ENCODE peak calls at places on chromosome X, in six cellular contexts. F is tibial nerve, O is adrenal gland, R is mesendoderm, D is astrocyte, Y is H7. C is an unnamed sample. For H3K27me3, the result is how much of the 10 kb centered on the place peaks cover.

GRCh38 chrX:41302293-41302868 is 31.6 kb upstream of the DDX3X start:
- DNase-seq in D (no peak), R (peak), Y (no peak), O (no peak), F (no peak), C (no peak)

GRCh38 chrX:71950066-71950465 is 39.4 kb downstream of the NHSL2 start:
- DNase-seq in D (no peak), O (no peak), R (no peak), Y (no peak), F (no peak), C (no peak)

GRCh38 chrX:24879679-24880078 is 136.1 kb downstream of the ARX start:
- DNase-seq in R (no peak), D (no peak), O (no peak), Y (no peak), F (no peak), C (no peak)

GRCh38 chrX:149365061-149365460 is 140.0 kb downstream of the IDS start:
- DNase-seq in F (no peak), Y (no peak), R (peak), D (peak), O (no peak), C (no peak)

GRCh38 chrX:110061138-110061537 is 58.2 kb downstream of the TMEM164 start:
- DNase-seq in R (no peak), Y (no peak), D (no peak), O (peak), F (no peak), C (no peak)

GRCh38 chrX:111110098-111110775 is 14.2 kb downstream of the PAK3 start:
- DNase-seq in Y (no peak), F (no peak), R (no peak), O (no peak), D (no peak), C (no peak)

GRCh38 chrX:133838761-133839676 is 146.4 kb downstream of the GPC3 start:
- DNase-seq in F (no peak), O (no peak), D (no peak), R (peak), Y (peak), C (peak)

GRCh38 chrX:115226929-115227328 is 7.0 kb downstream of the LRCH2 start:
- DNase-seq in R (peak), F (no peak), Y (peak), O (no peak), D (no peak), C (no peak)

GRCh38 chrX:16826207-16826606 is 39.9 kb downstream of the TXLNG start:
- DNase-seq in R (peak), D (peak), O (no peak), F (no peak), Y (peak), C (no peak)

GRCh38 chrX:5842601-5843000 is 386.1 kb downstream of the NLGN4X start:
- DNase-seq in D (no peak), O (no peak), R (no peak), Y (no peak), F (no peak), C (no peak)

GRCh38 chrX:7444967-7445366 is 297.0 kb upstream of the PUDP start:
- DNase-seq in O (no peak), D (no peak), R (peak), F (no peak), Y (no peak), C (no peak)

GRCh38 chrX:155434906-155435743 is 23.3 kb downstream of the F8A3 start:
- DNase-seq in D (no peak), F (no peak), Y (no peak), O (no peak), R (no peak), C (no peak)

GRCh38 chrX:50471390-50471789 is 765 bp upstream of the DGKK start:
- DNase-seq in F (no peak), O (peak), D (no peak), Y (peak), R (no peak), C (no peak)

GRCh38 chrX:50470103-50471031 is at the start of gene DGKK:
- DNase-seq in R (peak), D (no peak), Y (peak), O (peak), F (no peak), C (no peak)

DNA sequence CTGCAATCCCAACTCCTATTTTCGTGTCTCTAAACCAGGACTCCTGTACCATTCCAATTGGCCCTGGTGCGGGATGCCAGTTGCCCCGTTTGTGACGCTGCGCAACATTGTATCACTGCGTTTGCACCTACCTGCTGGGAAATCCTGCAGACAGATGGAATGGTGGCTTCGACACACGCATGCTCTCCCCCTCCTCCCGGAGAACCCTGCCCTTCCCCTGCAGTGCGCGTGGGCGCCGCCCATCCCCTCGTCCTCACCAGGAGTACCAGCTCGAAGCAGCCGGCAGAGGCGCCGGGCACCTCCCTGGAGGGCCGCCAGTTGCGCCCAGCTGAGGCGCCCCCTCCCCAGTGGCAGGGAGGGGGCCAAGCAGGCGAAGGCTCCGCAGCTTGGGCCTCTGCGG is 1.4 kb downstream of the DGKK start:
- DNase-seq in R (no peak), F (no peak), Y (no peak), D (no peak), O (peak), C (no peak)
- H3K27me3 ChIP-seq in R (under half), F (half or more), Y (half or more), D (under half), O (half or more), C (under half)

DNA sequence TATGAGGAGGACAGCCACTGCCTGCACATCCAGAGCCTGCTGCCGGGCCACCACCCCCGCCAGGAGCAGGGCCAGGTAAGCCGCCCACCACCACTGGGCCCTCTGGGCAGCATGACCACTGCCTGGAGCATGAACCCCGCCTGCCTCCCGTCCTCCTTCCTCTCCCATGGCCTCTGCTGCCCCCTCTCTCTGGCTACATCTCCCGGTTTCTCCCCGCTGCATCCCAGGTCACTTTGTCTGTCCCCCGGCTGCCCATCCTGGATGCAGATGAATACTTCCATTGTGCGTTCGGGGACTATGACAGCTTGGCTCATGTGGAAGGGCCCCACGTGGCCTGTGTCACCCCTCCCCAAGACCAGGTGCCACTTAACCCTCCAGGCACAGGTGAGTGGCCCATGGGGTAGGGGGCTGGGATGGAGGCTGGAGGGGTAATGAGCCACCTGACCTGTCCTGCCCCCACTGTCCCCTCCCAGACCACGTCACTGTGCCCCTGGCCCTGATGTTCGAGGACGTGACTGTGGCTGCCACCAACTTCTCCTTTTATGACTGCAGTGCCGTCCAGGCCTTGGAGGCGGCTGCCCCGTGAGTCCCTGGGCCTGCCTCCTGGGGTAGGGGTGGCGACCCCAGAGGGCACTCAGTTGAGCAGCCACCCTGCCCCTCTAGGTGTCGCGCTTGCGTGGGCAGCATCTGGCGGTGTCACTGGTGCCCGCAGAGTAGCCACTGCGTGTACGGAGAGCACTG is 6.0 kb downstream of the PLXNB3 start:
- DNase-seq in O (no peak), Y (peak), D (no peak), F (no peak), R (no peak), C (no peak)
- H3K27me3 ChIP-seq in O (under half), Y (under half), D (under half), F (under half), R (under half), C (under half)

GRCh38 chrX:129720741-129721140 is 18.0 kb upstream of the XPNPEP2 start:
- DNase-seq in Y (no peak), D (no peak), F (no peak), R (no peak), O (no peak), C (no peak)
- H3K27me3 ChIP-seq in Y (under half), D (under half), F (under half), R (under half), O (under half), C (under half)

GRCh38 chrX:68669094-68669830 is 21.8 kb downstream of the STARD8 start:
- DNase-seq in F (no peak), O (no peak), R (peak), Y (peak), D (peak), C (no peak)

GRCh38 chrX:68675466-68675865 is 28.0 kb downstream of the STARD8 start:
- DNase-seq in R (no peak), Y (no peak), O (no peak), F (no peak), D (no peak), C (no peak)

GRCh38 chrX:68672581-68673318 is 25.3 kb downstream of the STARD8 start:
- DNase-seq in F (peak), Y (no peak), O (peak), R (peak), D (no peak), C (no peak)

GRCh38 chrX:68669872-68670271 is 22.4 kb downstream of the STARD8 start:
- DNase-seq in F (no peak), Y (no peak), R (no peak), D (no peak), O (no peak), C (no peak)

DNA sequence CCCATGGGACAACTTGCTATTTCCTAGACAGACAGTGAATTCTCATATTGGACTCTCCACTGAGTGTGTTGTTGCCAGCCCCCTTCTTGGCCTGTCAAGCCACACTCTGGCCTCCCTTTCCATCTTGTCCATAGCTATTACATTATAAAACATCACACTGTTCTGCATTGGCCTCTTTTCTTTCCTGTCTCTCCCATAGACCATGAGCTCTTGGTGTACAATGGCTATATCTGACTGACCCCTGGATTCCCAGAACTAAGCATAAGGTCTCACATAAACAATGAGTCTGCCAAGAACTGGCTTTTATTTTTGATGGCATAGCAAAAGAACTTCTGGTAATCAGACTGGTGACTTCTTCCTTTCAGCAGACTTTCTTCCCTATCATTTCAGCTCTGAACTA is 23.8 kb downstream of the STARD8 start:
- DNase-seq in R (no peak), O (no peak), F (no peak), Y (no peak), D (no peak), C (no peak)
- H3K27me3 ChIP-seq in R (under half), O (under half), F (under half), Y (under half), D (under half), C (under half)

GRCh38 chrX:146604196-146604595 is 205.4 kb upstream of the CXorf51B start:
- DNase-seq in O (no peak), R (no peak), F (no peak), Y (no peak), D (no peak), C (no peak)
- H3K27me3 ChIP-seq in O (under half), R (under half), F (under half), Y (under half), D (under half), C (under half)

GRCh38 chrX:95718746-95719145 is 965.9 kb upstream of the DIAPH2 start:
- DNase-seq in Y (no peak), F (no peak), D (no peak), R (no peak), O (no peak), C (no peak)
- H3K27me3 ChIP-seq in Y (under half), F (under half), D (under half), R (under half), O (under half), C (under half)

GRCh38 chrX:132125906-132126305 is 1.9 kb downstream of the FRMD7 start:
- DNase-seq in D (no peak), F (no peak), R (no peak), Y (no peak), O (no peak), C (no peak)
- H3K27me3 ChIP-seq in D (under half), F (under half), R (under half), Y (under half), O (under half), C (under half)